ENCODE peak calls at places on chromosomes 6 and 20, in four cellular contexts. K is PC-9, O is astrocyte, N is fibroblast of lung. U is an unnamed sample.

GRCh38 chr6:96990462-96990861 is 65.9 kb downstream of the KLHL32 start:
- DNase-seq in K (no peak), O (no peak), N (no peak), U (no peak)

GRCh38 chr20:36614781-36615557 is 9.4 kb downstream of the RAB5IF start:
- DNase-seq in K (no peak), O (no peak), N (peak; percentile 21), U (no peak)

GRCh38 chr20:51738877-51739447 is 29.2 kb downstream of the ATP9A start:
- DNase-seq in K (peak; percentile 70), O (no peak), N (peak; percentile 20), U (peak; percentile 11)

GRCh38 chr6:170136541-170137175 is 154.2 kb downstream of the DLL1 start:
- DNase-seq in K (no peak), O (no peak), N (no peak), U (no peak)

GRCh38 chr6:52155791-52156576 is 30.2 kb upstream of the IL17A start:
- DNase-seq in K (no peak), O (peak; percentile 7), N (peak; percentile 12), U (no peak)

GRCh38 chr6:142523485-142523884 is 221.7 kb downstream of the ADGRG6 start:
- DNase-seq in K (no peak), O (peak; percentile 29), N (peak; percentile 30), U (no peak)

GRCh38 chr20:14599613-14600012 is 262.2 kb upstream of the FLRT3 start:
- DNase-seq in K (no peak), O (no peak), N (no peak), U (no peak)

GRCh38 chr20:5073154-5074049 is 46.4 kb downstream of the PCNA start:
- DNase-seq in K (peak; percentile 97), O (peak; percentile 45), N (peak; percentile 61), U (peak; percentile 75)

GRCh38 chr6:116111552-116112528 is 11.2 kb downstream of the NT5DC1 start:
- DNase-seq in K (no peak), O (no peak), N (peak; percentile 35), U (no peak)

GRCh38 chr6:22133352-22133751 is 163.5 kb downstream of the PRL start:
- DNase-seq in K (no peak), O (peak; percentile 29), N (peak; percentile 40), U (no peak)

GRCh38 chr6:104955927-104956662 is 812 bp upstream of the LIN28B start:
- DNase-seq in K (no peak), O (no peak), N (no peak), U (no peak)

GRCh38 chr20:49450281-49450707 is 32.2 kb downstream of the KCNB1 start:
- DNase-seq in K (no peak), O (peak; percentile 22), N (peak; percentile 30), U (no peak)

GRCh38 chr20:31859266-31859997 is 10.9 kb downstream of the DUSP15 start:
- DNase-seq in K (peak; percentile 13), O (no peak), N (no peak), U (no peak)

GRCh38 chr6:39867592-39867991 is 66.7 kb downstream of the MOCS1 start:
- DNase-seq in K (no peak), O (no peak), N (no peak), U (no peak)

GRCh38 chr6:89080281-89081128 is at the start of gene PNRC1:
- DNase-seq in K (peak; percentile 91), O (peak; percentile 97), N (peak; percentile 98), U (peak; percentile 89)

GRCh38 chr6:37866590-37867507 is 47.3 kb downstream of the ZFAND3 start:
- DNase-seq in K (no peak), O (no peak), N (peak; percentile 45), U (no peak)

GRCh38 chr6:151705994-151706733 is 101.3 kb upstream of the ESR1 start:
- DNase-seq in K (no peak), O (no peak), N (no peak), U (no peak)

GRCh38 chr20:62741191-62741676 is 32.6 kb downstream of the NTSR1 start:
- DNase-seq in K (no peak), O (no peak), N (peak; percentile 29), U (no peak)

GRCh38 chr6:5695260-5696245 is 311.2 kb downstream of the NRN1 start:
- DNase-seq in K (no peak), O (peak; percentile 91), N (peak; percentile 92), U (no peak)

GRCh38 chr20:15818651-15819071 is 754.6 kb downstream of the KIF16B start:
- DNase-seq in K (peak; percentile 93), O (no peak), N (no peak), U (no peak)

GRCh38 chr6:168157272-168158007 is 78.4 kb upstream of the FRMD1 start:
- DNase-seq in K (no peak), O (peak; percentile 86), N (peak; percentile 89), U (no peak)

GRCh38 chr6:168160506-168161370 is 81.7 kb upstream of the FRMD1 start:
- DNase-seq in K (no peak), O (no peak), N (no peak), U (no peak)

GRCh38 chr6:168159503-168159902 is 80.5 kb upstream of the FRMD1 start:
- DNase-seq in K (no peak), O (no peak), N (no peak), U (no peak)

GRCh38 chr6:168158280-168158979 is 79.4 kb upstream of the FRMD1 start:
- DNase-seq in K (no peak), O (no peak), N (peak; percentile 13), U (no peak)

DNA sequence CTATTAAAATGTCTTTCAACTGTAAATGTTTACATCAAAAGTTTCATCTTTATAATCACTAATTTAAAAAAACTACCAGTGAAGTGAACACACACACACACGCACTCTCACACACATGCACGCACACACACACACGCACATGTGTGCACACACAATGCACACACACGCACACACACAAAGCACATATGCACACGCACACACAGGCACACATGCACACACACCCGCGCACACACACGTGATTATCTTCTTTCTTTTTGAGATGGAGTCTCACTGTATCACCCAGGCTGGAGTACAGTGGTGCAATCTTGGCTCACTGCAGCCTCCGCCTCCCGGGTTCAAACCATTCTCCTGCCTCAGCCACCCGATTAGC is 80.0 kb upstream of the FRMD1 start:
- DNase-seq in K (no peak), O (no peak), N (no peak), U (no peak)
- H3K4me2 ChIP-seq in K (no peak overlapping the region), O (no peak overlapping the region), N (no peak overlapping the region), U (no peak overlapping the region)

GRCh38 chr20:64167676-64168075 is 3.4 kb downstream of the MYT1 start:
- DNase-seq in K (no peak), O (no peak), N (no peak), U (no peak)
- H3K4me2 ChIP-seq in K (no peak overlapping the region), O (no peak overlapping the region), N (no peak overlapping the region), U (no peak overlapping the region)

DNA sequence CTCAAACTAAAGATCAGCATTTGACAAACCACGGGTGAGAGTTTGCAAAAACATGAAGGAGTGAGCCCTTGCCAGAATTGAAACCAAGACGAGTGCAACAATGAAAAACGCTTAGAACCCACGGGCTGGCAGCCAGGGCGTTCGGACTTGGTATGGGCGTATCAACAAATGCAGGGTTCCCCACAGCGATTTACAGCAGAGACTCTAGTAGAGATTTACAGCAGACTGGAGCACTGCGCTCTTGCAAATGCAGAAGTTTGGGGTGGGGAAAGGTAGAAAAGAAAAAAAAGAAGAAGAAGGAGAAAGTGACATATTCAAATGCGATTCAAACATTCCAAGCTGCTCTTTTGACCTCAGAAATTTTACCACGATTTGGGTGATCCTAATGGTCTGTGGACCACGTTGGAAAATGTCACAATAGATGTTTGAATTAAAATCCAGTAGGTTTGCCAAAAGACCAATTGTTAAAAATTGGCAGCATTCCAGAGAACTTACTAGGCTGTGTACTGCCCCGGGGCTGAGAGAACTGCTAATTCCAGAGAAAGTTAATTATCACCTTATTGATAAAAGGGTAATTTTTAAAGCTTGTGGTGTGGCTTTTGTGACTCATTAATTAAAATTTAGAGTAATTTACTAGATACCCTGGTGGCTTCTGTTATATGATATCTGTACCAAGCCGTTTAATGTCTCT is 3.4 kb downstream of the SCML4 start:
- DNase-seq in K (no peak), O (peak; percentile 17), N (peak; percentile 27), U (no peak)
- H3K4me2 ChIP-seq in K (no peak overlapping the region), O (peak overlapping the region; percentile 85), N (peak overlapping the region; percentile 73), U (peak overlapping the region; percentile 95)

DNA sequence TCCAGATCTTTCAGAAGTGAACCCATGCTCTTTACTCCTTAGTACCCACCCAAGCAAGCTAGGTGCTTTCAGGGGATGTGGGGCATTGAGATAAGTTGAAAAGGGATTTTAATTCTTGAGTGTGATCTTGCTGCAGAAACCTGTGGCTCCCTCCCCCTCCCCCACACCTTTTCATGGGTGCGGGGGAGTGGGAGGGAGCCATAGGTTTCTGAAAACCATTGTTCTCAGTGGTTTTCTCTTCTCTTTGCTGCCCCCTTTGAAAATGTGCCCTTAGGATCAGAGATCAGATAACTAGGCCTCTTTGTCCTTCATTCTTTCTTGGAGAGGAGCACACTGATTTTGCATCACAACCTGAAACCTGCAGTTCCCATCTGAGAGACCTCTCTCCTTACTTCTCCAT is 2.4 kb downstream of the PCSK2 start:
- DNase-seq in K (no peak), O (no peak), N (no peak), U (no peak)
- H3K4me2 ChIP-seq in K (no peak overlapping the region), O (no peak overlapping the region), N (no peak overlapping the region), U (no peak overlapping the region)

DNA sequence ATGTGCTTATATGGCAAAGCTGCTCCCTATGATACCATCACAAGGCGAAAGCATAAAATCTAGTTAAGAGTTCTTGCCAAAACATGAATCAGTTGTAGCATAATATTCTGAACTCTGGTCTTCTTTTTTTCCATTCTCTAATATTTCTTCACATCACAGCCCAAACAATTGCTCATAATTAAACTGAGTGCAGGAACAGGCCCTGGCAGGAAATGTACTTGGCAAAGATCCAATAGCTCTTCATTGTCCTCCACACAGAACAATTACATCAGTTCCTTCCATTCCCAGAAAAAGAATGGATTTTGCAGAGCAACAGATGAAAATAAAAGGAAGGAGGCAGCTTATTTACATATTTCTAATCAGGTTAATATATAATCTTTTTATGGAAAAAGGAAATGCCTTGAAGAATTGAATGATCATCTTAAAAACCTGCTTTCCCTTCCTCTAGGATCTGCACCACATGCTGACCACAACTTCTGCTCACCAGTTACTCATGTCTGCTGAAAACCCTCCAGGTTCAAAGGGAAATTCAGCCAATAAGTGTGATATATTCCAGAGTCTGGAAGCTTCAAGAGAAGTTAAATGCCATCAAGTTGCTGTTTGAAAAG is 123.3 kb upstream of the COL21A1 start:
- DNase-seq in K (peak; percentile 54), O (peak; percentile 96), N (peak; percentile 97), U (peak; percentile 76)
- H3K4me2 ChIP-seq in K (peak overlapping the region; percentile 58), O (peak overlapping the region; percentile 79), N (peak overlapping the region; percentile 46), U (peak overlapping the region; percentile 88)

DNA sequence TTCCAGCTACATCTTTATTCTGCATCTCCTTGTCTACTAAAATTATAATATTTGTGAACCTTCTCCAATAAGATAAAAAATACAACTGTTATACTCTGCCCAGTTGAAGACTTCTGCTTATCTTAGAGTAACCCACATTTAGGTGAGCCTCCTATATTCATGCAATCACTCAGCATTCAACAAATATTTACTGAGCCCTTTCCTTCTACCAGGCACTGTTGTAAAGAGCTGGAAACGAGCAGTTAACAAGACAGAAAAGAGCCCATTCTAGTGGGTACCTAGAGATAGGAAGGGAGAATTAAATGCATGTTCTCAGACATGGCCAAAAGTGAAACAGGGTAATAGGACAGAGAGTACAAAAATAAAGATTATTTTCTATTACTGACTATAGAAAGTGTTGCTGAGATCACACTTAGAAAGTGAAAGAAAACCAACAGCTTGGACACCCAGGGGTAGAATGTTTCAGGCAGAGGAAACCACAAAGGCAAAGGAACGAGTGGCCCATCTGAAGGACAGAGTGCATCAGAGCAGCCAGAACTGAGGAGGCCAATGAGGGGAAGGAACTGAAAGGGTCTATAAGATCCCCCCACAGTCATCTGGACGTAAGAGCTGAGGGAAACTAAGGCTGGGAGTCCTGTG is 50.8 kb upstream of the SMLR1 start:
- DNase-seq in K (no peak), O (no peak), N (no peak), U (no peak)
- H3K4me2 ChIP-seq in K (peak overlapping the region; percentile 5), O (no peak overlapping the region), N (no peak overlapping the region), U (no peak overlapping the region)

GRCh38 chr6:7204726-7205125 is 97.0 kb downstream of the RREB1 start:
- DNase-seq in K (no peak), O (peak; percentile 52), N (peak; percentile 62), U (no peak)
- H3K4me2 ChIP-seq in K (no peak overlapping the region), O (no peak overlapping the region), N (no peak overlapping the region), U (no peak overlapping the region)

GRCh38 chr6:90669420-90669819 is 82.5 kb upstream of the MAP3K7 start:
- DNase-seq in K (no peak), O (no peak), N (no peak), U (no peak)
- H3K4me2 ChIP-seq in K (no peak overlapping the region), O (no peak overlapping the region), N (no peak overlapping the region), U (no peak overlapping the region)